ENCODE peak calls at places on chromosomes 12 and 14, in seven cellular contexts. Y, G, F, B, V, K and D are unnamed samples.

GRCh38 chr12:53844989-53845836 is 93.4 kb upstream of the HOXC13 start:
- DNase-seq in B (no peak), Y (no peak), G (peak), F (no peak), K (no peak), V (peak), D (peak)

GRCh38 chr14:49702725-49703124 is 9.8 kb downstream of the KLHDC1 start:
- DNase-seq in G (no peak), K (no peak), B (no peak), V (no peak), Y (no peak), F (no peak), D (no peak)

GRCh38 chr12:99386907-99387306 is 260.6 kb upstream of the GARIN6 start:
- DNase-seq in V (peak), K (peak), F (no peak), G (peak), Y (no peak), B (peak), D (no peak)

GRCh38 chr14:102998393-102998792 is 59.0 kb downstream of the CDC42BPB start:
- DNase-seq in V (peak), B (no peak), G (no peak), K (no peak), Y (no peak), F (no peak), D (no peak)

GRCh38 chr12:58920102-58920955 is at the start of gene LRIG3:
- DNase-seq in B (peak), V (peak), Y (peak), G (peak), K (no peak), F (peak), D (peak)

GRCh38 chr12:106754331-106754730 is 20.2 kb upstream of the RIC8B start:
- DNase-seq in F (no peak), Y (no peak), K (no peak), B (no peak), V (no peak), G (no peak), D (no peak)

GRCh38 chr14:80681651-80682050 is 259.9 kb downstream of the CEP128 start:
- DNase-seq in K (no peak), V (peak), B (no peak), F (no peak), G (no peak), Y (no peak), D (no peak)

GRCh38 chr14:104580961-104581360 is 1.4 kb downstream of the C14orf180 start:
- DNase-seq in F (no peak), Y (peak), B (no peak), V (no peak), K (no peak), G (no peak), D (peak)

GRCh38 chr14:56580317-56580711 is 716 bp downstream of the TMEM260 start:
- DNase-seq in G (no peak), F (no peak), Y (no peak), V (peak), B (peak), K (no peak), D (no peak)

GRCh38 chr12:79674629-79675028 is 16.1 kb downstream of the PAWR start:
- DNase-seq in Y (no peak), V (peak), F (no peak), K (no peak), G (peak), B (no peak), D (no peak)

GRCh38 chr14:87712386-87713113 is 280.4 kb downstream of the GALC start:
- DNase-seq in F (no peak), V (no peak), G (no peak), B (no peak), K (no peak), Y (no peak), D (no peak)

GRCh38 chr14:64292197-64292596 is 2.0 kb downstream of the ESR2 start:
- DNase-seq in F (peak), V (no peak), Y (no peak), K (no peak), G (no peak), B (no peak), D (no peak)

GRCh38 chr12:45670339-45671065 is 59.0 kb upstream of the ARID2 start:
- DNase-seq in K (no peak), G (no peak), Y (no peak), V (peak), F (no peak), B (no peak), D (no peak)

GRCh38 chr12:29152223-29152868 is 3.3 kb downstream of the FAR2 start:
- DNase-seq in K (peak), B (no peak), G (no peak), Y (no peak), V (no peak), F (no peak), D (no peak)

GRCh38 chr12:5807090-5807414 is 138.0 kb downstream of the ANO2 start:
- DNase-seq in B (no peak), F (no peak), K (no peak), G (no peak), V (peak), Y (no peak), D (no peak)

GRCh38 chr14:68856572-68856971 is 63.7 kb upstream of the ZFP36L1 start:
- DNase-seq in V (no peak), G (no peak), K (no peak), F (no peak), Y (no peak), B (no peak), D (no peak)

GRCh38 chr12:109900752-109901580 is 892 bp downstream of the TCHP start:
- DNase-seq in B (peak), Y (no peak), G (no peak), V (peak), F (no peak), K (peak), D (no peak)

GRCh38 chr14:63404906-63405305 is 86.2 kb upstream of the GPHB5 start:
- DNase-seq in B (no peak), F (no peak), Y (no peak), G (no peak), V (no peak), K (no peak), D (no peak)

GRCh38 chr12:27177716-27178115 is 66.4 kb upstream of the STK38L start:
- DNase-seq in K (no peak), B (no peak), Y (no peak), F (no peak), V (peak), G (no peak), D (no peak)